ENCODE peak calls at places on chromosomes 2 and 18, in four cellular contexts. Q is adrenal gland, X is A549, K is tibial nerve. N is an unnamed sample. For H3K4me1, the result is how much of the 10 kb centered on the place peaks cover.

GRCh38 chr18:66440433-66440832 is 163.5 kb downstream of the CDH19 start:
- DNase-seq in K (no peak), X (no peak), Q (no peak), N (no peak)

GRCh38 chr2:142853912-142854311 is 23.6 kb upstream of the KYNU start:
- DNase-seq in X (no peak), K (no peak), Q (no peak), N (no peak)

GRCh38 chr2:70553584-70554337 is at the start of gene TGFA:
- DNase-seq in K (peak), Q (peak), X (peak), N (no peak)

GRCh38 chr2:98768765-98769476 is 38.0 kb upstream of the MGAT4A start:
- DNase-seq in X (peak), Q (no peak), K (no peak), N (no peak)

GRCh38 chr2:201156051-201156450 is 26.9 kb upstream of the CASP10 start:
- DNase-seq in Q (no peak), K (no peak), X (no peak), N (no peak)

GRCh38 chr2:215624423-215624829 is 188.6 kb upstream of the FN1 start:
- DNase-seq in Q (no peak), X (peak), K (no peak), N (peak)

GRCh38 chr2:216830346-216830745 is 29.5 kb downstream of the TNP1 start:
- DNase-seq in Q (no peak), X (no peak), K (no peak), N (no peak)

GRCh38 chr18:32040936-32041335 is 22.3 kb downstream of the RNF125 start:
- DNase-seq in Q (no peak), X (no peak), K (no peak), N (no peak)

GRCh38 chr2:68244456-68244855 is 7.9 kb downstream of the PPP3R1 start:
- DNase-seq in X (no peak), Q (no peak), K (no peak), N (no peak)

GRCh38 chr18:2994603-2995432 is 18.1 kb downstream of the LPIN2 start:
- DNase-seq in X (no peak), K (no peak), Q (no peak), N (no peak)

GRCh38 chr2:88813612-88814011 is 122.1 kb downstream of the RPIA start:
- DNase-seq in X (no peak), K (no peak), Q (no peak), N (no peak)

GRCh38 chr2:9951522-9952285 is at the start of gene GRHL1:
- DNase-seq in Q (peak), X (peak), K (peak), N (peak)

GRCh38 chr2:239457586-239458445 is 57.0 kb upstream of the HDAC4 start:
- DNase-seq in K (no peak), Q (no peak), X (no peak), N (no peak)

GRCh38 chr2:3197308-3197707 is 180.3 kb downstream of the EIPR1 start:
- DNase-seq in Q (no peak), X (no peak), K (no peak), N (no peak)

GRCh38 chr2:149587950-149588487 is 444 bp upstream of the MMADHC start:
- DNase-seq in K (no peak), X (no peak), Q (no peak), N (no peak)

GRCh38 chr18:8416212-8417019 is 192.8 kb upstream of the RAB12 start:
- DNase-seq in Q (no peak), X (no peak), K (no peak), N (no peak)

GRCh38 chr18:80246656-80247402 is 485 bp downstream of the PARD6G start:
- DNase-seq in X (no peak), Q (peak), K (no peak), N (no peak)

GRCh38 chr18:23043803-23044376 is 91.4 kb upstream of the CABLES1 start:
- DNase-seq in K (no peak), Q (no peak), X (no peak), N (no peak)

GRCh38 chr2:20222769-20223344 is 2.1 kb downstream of the SDC1 start:
- DNase-seq in Q (no peak), X (no peak), K (no peak), N (no peak)

GRCh38 chr2:20223345-20224190 is 1.4 kb downstream of the SDC1 start:
- DNase-seq in K (no peak), X (peak), Q (peak), N (no peak)

GRCh38 chr2:20221169-20221938 is 3.6 kb downstream of the SDC1 start:
- DNase-seq in X (no peak), Q (no peak), K (no peak), N (no peak)

GRCh38 chr2:20224191-20224715 is 677 bp downstream of the SDC1 start:
- DNase-seq in X (no peak), K (no peak), Q (no peak), N (no peak)

GRCh38 chr2:20221939-20222768 is 2.8 kb downstream of the SDC1 start:
- DNase-seq in X (no peak), Q (no peak), K (no peak), N (no peak)
- H3K4me3 ChIP-seq in X (peak), Q (no peak), K (no peak), N (no peak)

GRCh38 chr2:30424231-30424630 is 22.8 kb upstream of the LCLAT1 start:
- DNase-seq in X (no peak), Q (no peak), K (no peak), N (no peak)

GRCh38 chr2:30427606-30428005 is 19.4 kb upstream of the LCLAT1 start:
- DNase-seq in K (no peak), Q (no peak), X (no peak), N (no peak)

GRCh38 chr2:30422437-30422805 is 24.6 kb upstream of the LCLAT1 start:
- DNase-seq in K (no peak), Q (no peak), X (peak), N (no peak)

GRCh38 chr2:30428034-30428662 is 18.9 kb upstream of the LCLAT1 start:
- DNase-seq in Q (no peak), X (no peak), K (no peak), N (no peak)

GRCh38 chr2:30425326-30425725 is 21.7 kb upstream of the LCLAT1 start:
- DNase-seq in X (no peak), K (no peak), Q (no peak), N (no peak)
- H3K4me1 ChIP-seq in X (under half), K (under half), Q (under half), N (under half)

DNA sequence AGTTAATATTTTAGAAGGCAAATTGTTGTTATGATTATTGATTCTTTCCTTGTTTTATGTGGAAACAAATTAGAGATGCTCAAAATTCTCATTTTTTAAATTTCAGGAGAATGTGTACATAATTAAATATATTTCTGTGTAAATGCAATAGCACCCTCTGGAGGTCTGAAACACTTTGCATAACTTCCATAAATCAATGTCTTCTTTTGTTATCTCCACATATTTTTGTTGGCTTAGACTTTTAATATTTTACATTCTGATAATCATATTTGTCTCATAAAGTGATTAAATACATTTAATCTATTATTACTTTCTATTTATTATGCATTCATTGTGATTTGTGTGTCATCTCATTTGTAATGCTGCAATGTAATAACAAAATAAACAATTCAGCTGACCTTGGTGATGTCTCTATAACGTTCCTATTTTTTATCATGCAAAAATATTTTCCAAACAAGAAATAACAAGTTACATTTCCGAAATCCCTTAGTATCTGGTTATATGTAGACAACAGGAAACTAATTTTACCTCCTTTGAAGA is 201.8 kb upstream of the GALNT5 start:
- DNase-seq in X (peak), Q (no peak), K (no peak), N (no peak)
- H3K4me3 ChIP-seq in X (no peak), Q (no peak), K (no peak), N (no peak)

DNA sequence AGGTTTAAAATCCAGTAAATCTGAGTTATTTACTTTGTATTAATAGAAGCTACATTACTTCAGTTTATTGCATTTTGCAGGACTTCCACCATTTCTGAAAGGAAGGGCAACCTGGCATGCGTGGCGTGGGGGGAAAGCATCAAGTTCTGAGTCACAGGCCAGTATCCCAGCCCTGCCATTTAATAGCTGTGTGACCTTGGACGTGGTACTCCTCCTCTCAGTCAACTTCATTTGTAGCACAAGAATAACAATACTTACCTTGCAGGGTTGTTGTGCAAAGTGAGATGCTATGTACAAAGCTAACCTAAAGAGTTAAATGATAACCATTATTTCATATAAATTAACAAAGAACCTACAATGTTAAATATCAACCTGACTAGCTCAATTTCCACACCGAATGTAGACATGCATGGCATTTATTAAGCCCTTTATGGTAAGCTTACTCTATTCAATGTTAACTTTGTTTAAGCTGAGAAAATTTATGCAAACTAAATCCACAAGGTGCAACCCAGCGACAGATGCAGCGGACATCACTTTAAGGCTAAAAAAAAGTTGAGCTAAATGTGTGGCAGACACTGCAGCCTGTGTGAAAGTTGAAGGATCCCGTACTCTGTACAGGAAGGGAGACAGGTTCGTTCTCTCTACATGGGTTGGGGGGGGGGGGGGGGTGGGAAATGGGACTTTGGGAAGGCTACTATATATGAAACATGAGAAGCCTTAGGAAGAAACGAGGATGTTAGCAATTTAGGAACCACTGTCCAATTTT is 17.2 kb upstream of the STPG4 start:
- DNase-seq in Q (no peak), K (no peak), X (peak), N (no peak)
- H3K4me1 ChIP-seq in Q (half or more), K (under half), X (half or more), N (under half)

GRCh38 chr2:174023591-174024523 is 58.7 kb upstream of the SP3 start:
- DNase-seq in X (peak), K (peak), Q (no peak), N (no peak)
- H3K4me3 ChIP-seq in X (no peak), K (no peak), Q (no peak), N (no peak)

GRCh38 chr2:240557808-240558207 is at the start of gene ANKMY1:
- DNase-seq in Q (peak), X (no peak), K (no peak), N (no peak)
- H3K4me1 ChIP-seq in Q (under half), X (under half), K (under half), N (under half)